ENCODE peak calls at places on chromosomes 5 and 9, in eight cellular contexts. J is Panc1; D is G401; O is coronary artery; K is ELF-1; A is fibroblast of pulmonary artery; V is COLO829; R is stimulated activated CD4-positive, alpha-beta T cell treated with anti-CD3 and anti-CD28 coated beads, Interleukin-15, amount 100 ng/mL, for 1 hour. W is an unnamed sample.
A peak's percentile ranks its signal among the peaks of the same experiment; 100 is the strongest.

GRCh38 chr5:107805166-107805565 is 134.4 kb upstream of the EFNA5 start:
- DNase-seq in R (no peak), V (no peak), D (no peak), A (no peak), K (peak; percentile 13), O (no peak), J (no peak), W (no peak)

GRCh38 chr9:133356391-133357091 is at the start of the genes SURF1 and SURF2:
- DNase-seq in R (peak; percentile 92), K (peak; percentile 80), D (peak; percentile 82), O (peak; percentile 85), J (no peak), A (peak; percentile 72), V (peak; percentile 76), W (peak; percentile 76)

GRCh38 chr5:181205402-181205734 is 372 bp upstream of the TRIM7 start:
- DNase-seq in A (no peak), J (no peak), R (no peak), K (no peak), D (peak; percentile 54), V (no peak), O (no peak), W (no peak)

GRCh38 chr9:84723426-84723825 is 53.9 kb downstream of the NTRK2 start:
- DNase-seq in D (no peak), V (no peak), K (no peak), R (no peak), J (no peak), O (no peak), A (no peak), W (no peak)

GRCh38 chr9:93183663-93184438 is at the start of gene WNK2:
- DNase-seq in A (no peak), J (no peak), D (peak; percentile 74), O (no peak), V (peak; percentile 50), R (peak; percentile 32), K (peak; percentile 39), W (no peak)

GRCh38 chr9:116812231-116813028 is 125.3 kb downstream of the TRIM32 start:
- DNase-seq in K (no peak), V (no peak), R (no peak), A (no peak), O (no peak), J (no peak), D (no peak), W (peak; percentile 16)

GRCh38 chr5:21823076-21823574 is 1030.0 kb downstream of the CDH12 start:
- DNase-seq in J (no peak), A (peak; percentile 13), D (no peak), O (no peak), K (no peak), V (no peak), R (no peak), W (no peak)

GRCh38 chr5:38666668-38667498 is 110.4 kb upstream of the LIFR start:
- DNase-seq in J (no peak), K (peak; percentile 49), R (no peak), A (peak; percentile 72), D (peak; percentile 11), O (no peak), V (no peak), W (peak; percentile 73)

GRCh38 chr5:74149395-74149794 is 491.1 kb downstream of the ENC1 start:
- DNase-seq in O (no peak), R (no peak), D (peak; percentile 2), J (no peak), A (peak; percentile 88), K (no peak), V (no peak), W (peak; percentile 82)

GRCh38 chr9:106075991-106076390 is 381.6 kb downstream of the TMEM38B start:
- DNase-seq in A (peak; percentile 18), O (no peak), J (no peak), V (peak; percentile 83), R (no peak), D (no peak), K (no peak), W (peak; percentile 97)

GRCh38 chr9:135456436-135457104 is 23.0 kb upstream of the PPP1R26 start:
- DNase-seq in K (no peak), R (no peak), A (no peak), D (peak; percentile 72), V (no peak), J (no peak), O (no peak), W (no peak)

GRCh38 chr5:34998058-34998789 is 49.5 kb downstream of the AGXT2 start:
- DNase-seq in D (peak; percentile 47), K (no peak), A (peak; percentile 71), J (no peak), R (no peak), O (no peak), V (no peak), W (peak; percentile 45)

GRCh38 chr5:37792976-37793328 is 46.9 kb downstream of the GDNF start:
- DNase-seq in K (no peak), R (no peak), V (no peak), O (no peak), D (no peak), J (no peak), A (peak; percentile 30), W (peak; percentile 63)

GRCh38 chr5:179806250-179807045 is at the start of gene MGAT4B:
- DNase-seq in O (no peak), J (no peak), K (peak; percentile 58), A (peak; percentile 71), R (peak; percentile 60), D (peak; percentile 79), V (no peak), W (peak; percentile 73)

GRCh38 chr9:137761032-137761431 is 116.5 kb upstream of the CACNA1B start:
- DNase-seq in D (no peak), V (no peak), J (no peak), K (no peak), A (no peak), O (no peak), R (no peak), W (no peak)

GRCh38 chr5:20102291-20102690 is 114.3 kb upstream of the CDH18 start:
- DNase-seq in V (no peak), K (no peak), J (no peak), R (no peak), O (no peak), A (no peak), D (no peak), W (no peak)

GRCh38 chr9:113614843-113615648 is 151.5 kb downstream of the RGS3 start:
- DNase-seq in A (peak; percentile 73), O (no peak), D (no peak), R (no peak), K (no peak), V (peak; percentile 45), J (no peak), W (peak; percentile 74)

GRCh38 chr9:127258884-127259471 is 5.6 kb upstream of the GARNL3 start:
- DNase-seq in O (no peak), V (no peak), R (no peak), K (peak; percentile 21), D (no peak), J (no peak), A (no peak), W (no peak)

GRCh38 chr5:180026320-180026719 is 45.2 kb downstream of the RNF130 start:
- DNase-seq in V (peak; percentile 36), D (peak; percentile 63), K (no peak), O (no peak), A (peak; percentile 65), R (no peak), J (peak; percentile 57), W (peak; percentile 80)

GRCh38 chr9:92887880-92888338 is 10.1 kb upstream of the ZNF484 start:
- DNase-seq in R (no peak), A (no peak), V (no peak), D (no peak), K (no peak), O (no peak), J (no peak), W (no peak)

GRCh38 chr5:142280066-142281011 is 44.5 kb downstream of the SPRY4 start:
- DNase-seq in O (peak; percentile 93), A (peak; percentile 83), D (peak; percentile 23), J (no peak), V (no peak), K (peak; percentile 98), R (no peak), W (peak; percentile 92)

GRCh38 chr9:133239533-133240090 is 30.6 kb upstream of the OBP2B start:
- DNase-seq in A (no peak), O (peak; percentile 31), J (no peak), R (no peak), V (no peak), D (no peak), K (no peak), W (no peak)